ENCODE peak calls at places on chromosomes 3 and 15, in nine cellular contexts. A is BJ; I is tibial artery; Y is CD8-positive, alpha-beta T cell; Q is heart left ventricle; K is lung; F is right cardiac atrium; N is GM06990; U is right lobe of liver. S is an unnamed sample.

GRCh38 chr15:44584162-44584749 is 47.3 kb downstream of the EIF3J start:
- DNase-seq in I (no peak), A (no peak), K (no peak), F (no peak), Q (peak; percentile 52), U (no peak), Y (peak; percentile 27), N (no peak), S (peak; percentile 31)

GRCh38 chr3:140441006-140441405 is 236.9 kb upstream of the TRIM42 start:
- DNase-seq in I (no peak), F (peak; percentile 67), N (no peak), Q (no peak), U (no peak), Y (no peak), A (peak; percentile 9), K (no peak), S (peak; percentile 36)

GRCh38 chr3:64494530-64494929 is 193.3 kb downstream of the ADAMTS9 start:
- DNase-seq in Q (no peak), U (no peak), F (no peak), K (no peak), A (no peak), I (no peak), Y (no peak), N (no peak), S (no peak)

GRCh38 chr3:123778991-123779622 is 105.0 kb downstream of the MYLK start:
- DNase-seq in A (no peak), I (peak; percentile 77), U (no peak), F (no peak), K (no peak), N (no peak), Y (no peak), Q (no peak), S (no peak)

GRCh38 chr3:81289676-81290075 is 471.8 kb downstream of the GBE1 start:
- DNase-seq in U (no peak), N (no peak), F (no peak), Q (no peak), K (no peak), A (no peak), Y (no peak), I (no peak), S (no peak)

GRCh38 chr3:35028157-35028556 is 611.2 kb upstream of the ARPP21 start:
- DNase-seq in N (no peak), A (no peak), I (no peak), U (no peak), Q (no peak), F (no peak), K (no peak), Y (no peak), S (no peak)

GRCh38 chr15:89551502-89551901 is 23.8 kb upstream of the TICRR start:
- DNase-seq in Y (no peak), Q (no peak), A (no peak), F (no peak), U (no peak), N (no peak), K (no peak), I (no peak), S (no peak)

GRCh38 chr15:35705030-35705884 is 159.3 kb upstream of the DPH6 start:
- DNase-seq in K (no peak), A (no peak), I (no peak), Q (no peak), F (no peak), Y (no peak), U (no peak), N (no peak), S (no peak)

DNA sequence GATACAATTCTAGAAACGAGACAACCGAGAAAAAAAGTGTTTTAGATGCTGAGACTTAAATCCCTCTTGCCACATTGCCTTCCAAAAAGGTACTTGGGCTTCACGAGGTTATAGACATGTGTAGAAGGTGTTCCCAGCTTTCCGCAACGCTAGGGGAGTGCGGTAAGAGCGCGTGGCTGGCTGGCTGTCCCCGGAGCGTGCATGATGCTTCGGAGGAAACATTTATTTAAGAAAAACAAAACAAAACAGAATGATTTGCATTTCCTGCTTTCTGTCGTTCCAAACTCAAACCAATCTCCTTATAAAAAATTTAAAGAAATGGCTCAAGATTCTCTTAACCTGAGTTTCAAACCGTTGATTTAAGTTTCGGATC is 841 bp downstream of the SLC6A20 start:
- DNase-seq in A (no peak), K (no peak), U (no peak), N (no peak), F (no peak), I (no peak), Y (no peak), Q (no peak), S (no peak)
- H3K4me3 ChIP-seq in A (no peak overlapping the region), K (no peak overlapping the region), U (no peak overlapping the region), N (no peak overlapping the region), F (no peak overlapping the region), I (no peak overlapping the region), Y (no peak overlapping the region), Q (no peak overlapping the region), S (no peak overlapping the region)

DNA sequence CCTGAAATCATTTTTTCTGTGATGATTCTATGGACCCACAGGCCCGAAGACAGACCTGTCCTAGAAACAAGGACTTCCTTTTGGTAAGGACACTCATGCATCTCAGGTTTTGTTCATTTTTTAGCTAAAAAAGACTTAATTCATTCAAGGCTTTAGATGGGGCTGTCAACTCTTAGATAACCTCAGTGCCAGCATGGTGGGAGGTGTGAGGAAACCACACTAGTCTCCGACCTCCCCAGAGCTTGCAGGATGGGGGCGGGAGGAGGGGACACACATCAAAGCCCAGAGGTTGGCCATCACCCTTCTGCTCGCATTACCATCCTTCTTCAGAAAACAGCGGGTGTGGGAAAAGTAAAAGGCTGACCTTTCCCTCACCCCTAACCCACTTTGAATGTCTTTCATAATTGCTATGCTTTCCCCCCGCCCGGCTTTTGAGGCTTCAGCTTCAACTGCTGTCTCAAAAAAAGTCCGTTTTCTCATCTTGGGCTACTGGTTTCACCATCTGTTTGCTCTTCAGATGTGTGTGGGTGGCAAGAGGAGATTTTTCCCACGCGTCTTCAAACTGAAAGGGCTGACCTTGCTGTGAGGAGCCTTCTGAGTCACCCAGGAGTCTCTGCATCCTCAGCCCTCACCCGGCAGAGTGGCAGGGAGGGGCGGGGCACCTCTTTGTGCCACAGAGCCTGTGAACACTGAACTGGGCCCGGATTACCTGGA is 27.6 kb upstream of the CXCR6 start:
- DNase-seq in A (peak; percentile 68), Q (no peak), U (no peak), K (peak; percentile 47), F (no peak), I (no peak), Y (peak; percentile 35), N (peak; percentile 84), S (no peak)
- H3K4me3 ChIP-seq in A (no peak overlapping the region), Q (no peak overlapping the region), U (no peak overlapping the region), K (no peak overlapping the region), F (no peak overlapping the region), I (no peak overlapping the region), Y (peak overlapping the region; percentile 23), N (no peak overlapping the region), S (no peak overlapping the region)

GRCh38 chr15:75760689-75761435 is 48.2 kb upstream of the CSPG4 start:
- DNase-seq in I (peak; percentile 52), N (no peak), A (no peak), Q (no peak), K (no peak), U (no peak), Y (no peak), F (no peak), S (no peak)

GRCh38 chr15:75763137-75763611 is 50.5 kb upstream of the CSPG4 start:
- DNase-seq in N (no peak), F (no peak), Y (no peak), I (peak; percentile 59), Q (no peak), U (no peak), K (no peak), A (no peak), S (no peak)

GRCh38 chr15:75753145-75753544 is 40.5 kb upstream of the CSPG4 start:
- DNase-seq in F (no peak), A (no peak), Q (no peak), N (no peak), I (peak; percentile 48), Y (no peak), U (no peak), K (no peak), S (no peak)

GRCh38 chr15:75761446-75762356 is 49.1 kb upstream of the CSPG4 start:
- DNase-seq in Y (no peak), A (no peak), F (no peak), Q (no peak), K (no peak), N (no peak), U (no peak), I (peak; percentile 61), S (no peak)

DNA sequence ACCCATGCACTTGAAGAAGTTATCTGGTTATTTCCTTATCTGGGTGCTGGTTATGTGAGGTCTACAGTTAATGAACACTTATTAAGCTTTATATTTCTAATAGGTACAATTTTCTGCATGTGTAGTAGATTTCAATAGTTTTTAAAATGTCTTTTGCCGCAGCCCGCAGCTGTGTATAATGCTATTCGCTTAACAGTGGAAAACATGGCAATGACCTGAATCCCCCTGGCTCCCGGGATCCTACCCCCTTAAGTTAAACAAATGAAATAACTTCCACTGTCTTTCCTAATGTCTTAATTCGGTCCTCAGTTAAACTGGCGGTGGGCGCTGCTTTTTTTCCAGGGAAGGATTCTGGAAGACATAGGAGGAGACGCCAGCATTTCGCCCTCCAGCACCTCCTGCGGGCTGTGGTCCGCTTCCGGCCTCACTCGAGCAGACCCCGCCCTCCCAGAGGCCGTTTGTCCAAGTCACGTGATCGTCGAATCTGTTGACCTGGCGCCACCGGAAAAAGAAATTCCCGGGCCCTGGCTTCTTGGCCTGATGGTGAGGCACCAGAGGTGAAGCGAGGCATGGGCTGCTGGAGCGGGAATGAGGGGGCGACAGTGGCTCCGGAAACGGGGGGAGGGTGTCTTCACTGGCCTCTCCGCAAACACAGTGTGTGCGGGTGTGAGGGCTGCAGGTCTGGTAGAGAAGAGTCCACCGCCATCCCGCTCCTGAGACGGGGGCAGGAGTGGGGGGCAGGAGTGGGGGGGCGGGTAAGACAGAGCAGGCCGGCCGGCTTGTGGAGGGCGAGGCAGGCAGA is 45.6 kb upstream of the CSPG4 start:
- DNase-seq in F (peak; percentile 90), I (peak; percentile 93), Q (peak; percentile 94), K (peak; percentile 90), Y (no peak), A (no peak), N (peak; percentile 84), U (peak; percentile 92), S (peak; percentile 91)
- H3K4me3 ChIP-seq in F (peak overlapping the region; percentile 43), I (peak overlapping the region; percentile 52), Q (peak overlapping the region; percentile 44), K (peak overlapping the region; percentile 34), Y (peak overlapping the region; percentile 61), A (peak overlapping the region; percentile 59), N (peak overlapping the region; percentile 83), U (peak overlapping the region; percentile 51), S (peak overlapping the region; percentile 26)

GRCh38 chr15:66563566-66564110 is 2.2 kb downstream of the LCTL start:
- DNase-seq in F (no peak), I (no peak), U (no peak), A (no peak), N (no peak), Y (no peak), K (no peak), Q (no peak), S (no peak)

GRCh38 chr15:66565731-66566130 is at the start of gene LCTL:
- DNase-seq in Q (no peak), Y (no peak), F (no peak), K (no peak), I (no peak), U (peak; percentile 35), N (no peak), A (no peak), S (no peak)

GRCh38 chr15:66564136-66565041 is 1.4 kb downstream of the LCTL start:
- DNase-seq in N (no peak), A (no peak), U (peak; percentile 42), I (no peak), Y (no peak), K (no peak), F (no peak), Q (no peak), S (no peak)

GRCh38 chr15:66566963-66567531 is 1.2 kb upstream of the LCTL start:
- DNase-seq in K (peak; percentile 54), Y (no peak), A (no peak), U (peak; percentile 62), N (peak; percentile 30), F (peak; percentile 68), I (no peak), Q (peak; percentile 61), S (peak; percentile 64)

GRCh38 chr15:66565141-66565595 is 630 bp downstream of the LCTL start:
- DNase-seq in I (no peak), F (no peak), N (no peak), Y (no peak), K (no peak), A (no peak), Q (no peak), U (peak; percentile 48), S (no peak)
- H3K4me3 ChIP-seq in I (no peak overlapping the region), F (no peak overlapping the region), N (no peak overlapping the region), Y (no peak overlapping the region), K (no peak overlapping the region), A (no peak overlapping the region), Q (no peak overlapping the region), U (no peak overlapping the region), S (no peak overlapping the region)

S was measured in body of pancreas.